ENCODE peak calls at places on chromosomes 11 and 22, in six cellular contexts. Z is tibial nerve; V is lower lobe of right lung; T is CD8-positive, alpha-beta T cell; Q is brain microvascular endothelial cell; X is fibroblast of lung. D is an unnamed sample.

GRCh38 chr22:50146440-50147228 is 23.9 kb upstream of the PANX2 start:
- DNase-seq in X (peak), Z (peak), Q (peak), V (peak), T (no peak), D (peak)

GRCh38 chr11:19779740-19780139 is 67.1 kb downstream of the NAV2 start:
- DNase-seq in V (no peak), X (no peak), Z (no peak), Q (no peak), T (no peak), D (no peak)

GRCh38 chr11:134562176-134562575 is 150.1 kb upstream of the B3GAT1 start:
- DNase-seq in Q (no peak), V (no peak), Z (no peak), X (no peak), T (no peak), D (no peak)

GRCh38 chr11:8290122-8290810 is 26.6 kb upstream of the LMO1 start:
- DNase-seq in T (no peak), Z (no peak), V (no peak), X (no peak), Q (no peak), D (no peak)

GRCh38 chr11:59157433-59157832 is 14.5 kb upstream of the DTX4 start:
- DNase-seq in T (no peak), X (no peak), Q (no peak), Z (no peak), V (no peak), D (no peak)

GRCh38 chr22:39148727-39149535 is 3.5 kb downstream of the CBX7 start:
- DNase-seq in V (no peak), X (no peak), Q (no peak), T (peak), Z (peak), D (peak)

GRCh38 chr11:75850787-75851186 is 35.8 kb downstream of the UVRAG start:
- DNase-seq in X (no peak), V (no peak), T (no peak), Z (no peak), Q (no peak), D (no peak)

GRCh38 chr11:68092411-68092810 is 28.8 kb downstream of the CHKA start:
- DNase-seq in Z (no peak), X (no peak), T (no peak), Q (no peak), V (no peak), D (no peak)

GRCh38 chr11:10155793-10156490 is 138.1 kb downstream of the SBF2 start:
- DNase-seq in X (no peak), V (no peak), Q (no peak), T (no peak), Z (no peak), D (no peak)

GRCh38 chr11:133946541-133947297 is 10.0 kb downstream of the IGSF9B start:
- DNase-seq in V (no peak), Z (no peak), X (no peak), Q (no peak), T (no peak), D (peak)

GRCh38 chr22:46992121-46992731 is 229.8 kb downstream of the TBC1D22A start:
- DNase-seq in Z (no peak), X (no peak), Q (no peak), V (no peak), T (no peak), D (no peak)

GRCh38 chr11:71080239-71081097 is 171.9 kb downstream of the SHANK2 start:
- DNase-seq in X (peak), V (peak), Q (peak), Z (peak), T (peak), D (peak)

GRCh38 chr22:22609271-22609670 is 35.1 kb upstream of the GGTLC2 start:
- DNase-seq in Z (no peak), Q (no peak), V (no peak), X (peak), T (no peak), D (no peak)

GRCh38 chr11:8082391-8083087 is 1.5 kb downstream of the TUB start:
- DNase-seq in T (no peak), Q (no peak), X (no peak), V (no peak), Z (no peak), D (no peak)

GRCh38 chr11:76444384-76445121 is at the start of gene EMSY:
- DNase-seq in X (peak), Z (peak), T (peak), Q (peak), V (peak), D (peak)

GRCh38 chr11:110795124-110795624 is 82.9 kb upstream of the ARHGAP20 start:
- DNase-seq in V (no peak), X (peak), T (no peak), Q (no peak), Z (no peak), D (no peak)

GRCh38 chr22:29030618-29031235 is 30.9 kb downstream of the C22orf31 start:
- DNase-seq in X (peak), Z (peak), V (peak), Q (peak), T (no peak), D (peak)

GRCh38 chr11:66264383-66264782 is 4.1 kb upstream of the RAB1B start:
- DNase-seq in X (no peak), Z (no peak), V (no peak), T (no peak), Q (no peak), D (no peak)

GRCh38 chr11:26953770-26954392 is 40.0 kb upstream of the FIBIN start:
- DNase-seq in Q (peak), Z (no peak), X (peak), V (no peak), T (no peak), D (no peak)

DNA sequence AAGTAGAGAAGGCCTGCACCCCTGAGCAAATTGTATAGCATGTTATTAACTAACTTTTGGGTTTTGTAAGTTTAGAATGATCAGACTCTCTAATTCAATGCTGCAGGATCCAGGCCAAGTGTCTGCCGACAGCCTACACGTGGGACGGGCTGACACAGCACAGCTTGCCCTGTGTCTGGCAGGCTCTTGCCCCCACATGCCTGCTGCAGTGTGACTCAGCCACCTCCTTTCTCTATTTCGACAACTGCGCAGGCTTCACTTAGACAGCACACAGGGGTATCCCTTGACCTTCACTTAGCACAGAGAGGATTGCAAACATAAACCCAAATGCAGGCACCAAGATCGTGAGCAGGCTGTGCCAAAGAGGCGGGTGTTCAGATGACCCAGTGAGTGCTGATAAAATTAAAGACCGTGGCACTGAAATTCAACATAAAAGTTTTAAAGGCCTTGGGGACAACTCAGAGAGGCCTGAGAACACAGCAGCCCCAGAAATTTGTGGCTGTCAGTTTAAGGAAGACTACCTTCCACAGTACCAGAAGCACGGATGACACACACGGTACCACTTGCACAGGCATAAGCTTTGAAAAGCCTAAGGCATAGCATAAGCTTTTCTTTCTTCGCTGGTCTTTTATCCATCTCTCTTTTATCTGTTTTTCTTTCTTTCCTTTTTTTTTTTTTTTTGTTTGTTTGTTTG is 37.8 kb downstream of the SCN3B start:
- DNase-seq in V (no peak), T (no peak), Q (no peak), Z (no peak), X (peak), D (peak)
- H3K27ac ChIP-seq in V (no peak), T (no peak), Q (no peak), Z (no peak), X (no peak), D (peak)

GRCh38 chr11:47587733-47588326 is 1.4 kb downstream of the FAM180B start:
- DNase-seq in X (no peak), Z (peak), V (peak), T (no peak), Q (no peak), D (peak)
- H3K4me3 ChIP-seq in X (no peak), Z (peak), V (peak), T (no peak), Q (no peak), D (no peak)

GRCh38 chr11:788953-789940 is 643 bp downstream of the CEND1 start:
- DNase-seq in Z (no peak), V (no peak), T (no peak), X (no peak), Q (no peak), D (no peak)

GRCh38 chr11:788009-788640 is 1.8 kb downstream of the CEND1 start:
- DNase-seq in T (no peak), X (no peak), V (no peak), Q (no peak), Z (no peak), D (no peak)

GRCh38 chr11:790721-791564 is 1.1 kb upstream of the CEND1 start:
- DNase-seq in Q (no peak), T (no peak), V (no peak), X (peak), Z (no peak), D (no peak)

GRCh38 chr11:791658-792534 is 2.0 kb upstream of the CEND1 start:
- DNase-seq in Z (no peak), T (no peak), V (no peak), X (no peak), Q (no peak), D (no peak)

DNA sequence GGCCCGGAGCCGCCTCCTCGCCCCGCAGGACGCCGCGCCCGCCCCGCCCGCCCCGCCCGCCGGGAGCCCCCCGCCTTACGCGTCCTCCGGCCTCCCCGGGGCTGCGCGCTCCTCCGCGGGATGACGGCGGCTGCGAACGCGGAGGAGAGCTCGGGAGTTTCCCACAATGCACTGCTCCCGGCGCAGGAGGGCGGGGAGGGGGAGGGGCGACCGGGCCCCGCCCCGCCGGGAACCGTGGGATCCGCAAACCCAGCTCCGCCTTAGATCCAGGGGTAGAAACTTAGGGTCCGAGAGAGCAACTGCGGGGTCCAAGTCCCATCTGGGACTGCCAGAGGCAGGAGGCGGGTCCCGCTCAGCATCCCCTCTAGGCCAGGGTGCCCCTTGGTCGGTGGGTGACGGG is at the start of gene CEND1:
- DNase-seq in X (peak), Z (no peak), V (no peak), T (peak), Q (no peak), D (no peak)
- H3K27ac ChIP-seq in X (no peak), Z (no peak), V (no peak), T (no peak), Q (no peak), D (no peak)

DNA sequence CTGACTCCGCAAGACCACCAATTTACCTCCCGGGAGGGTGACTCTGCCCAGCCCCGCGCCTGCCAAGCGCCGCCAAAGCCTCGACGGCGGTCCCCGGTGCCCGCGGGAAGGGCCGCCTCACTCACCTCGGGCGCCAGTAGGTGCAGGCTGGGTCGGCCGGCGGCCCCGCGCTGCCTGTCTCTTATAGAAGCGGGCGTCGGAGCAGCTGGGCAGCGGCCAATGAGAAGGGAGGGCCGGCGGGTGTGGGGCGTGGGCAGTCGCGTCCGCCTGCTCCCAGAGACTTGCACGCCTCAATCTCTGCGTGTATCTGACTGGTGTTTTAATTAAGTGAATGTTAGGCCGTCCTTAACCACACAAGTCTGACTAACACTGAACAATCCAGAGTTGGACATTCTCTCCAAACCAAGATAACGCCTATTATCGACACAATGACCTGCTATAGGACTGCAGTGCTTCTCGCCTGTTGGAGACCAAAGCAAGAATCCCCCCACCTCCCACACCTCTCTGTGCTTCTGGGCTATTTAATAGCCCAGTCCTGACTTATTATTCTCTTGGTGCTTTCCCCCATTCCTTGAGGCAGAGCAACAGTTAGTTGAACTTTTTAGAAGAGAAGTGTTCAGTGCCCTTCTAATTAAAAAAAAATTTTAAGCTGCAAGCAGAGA is at the start of gene TPH1:
- DNase-seq in V (peak), X (peak), Z (no peak), T (no peak), Q (peak), D (peak)
- H3K4me3 ChIP-seq in V (no peak), X (no peak), Z (peak), T (no peak), Q (peak), D (peak)

DNA sequence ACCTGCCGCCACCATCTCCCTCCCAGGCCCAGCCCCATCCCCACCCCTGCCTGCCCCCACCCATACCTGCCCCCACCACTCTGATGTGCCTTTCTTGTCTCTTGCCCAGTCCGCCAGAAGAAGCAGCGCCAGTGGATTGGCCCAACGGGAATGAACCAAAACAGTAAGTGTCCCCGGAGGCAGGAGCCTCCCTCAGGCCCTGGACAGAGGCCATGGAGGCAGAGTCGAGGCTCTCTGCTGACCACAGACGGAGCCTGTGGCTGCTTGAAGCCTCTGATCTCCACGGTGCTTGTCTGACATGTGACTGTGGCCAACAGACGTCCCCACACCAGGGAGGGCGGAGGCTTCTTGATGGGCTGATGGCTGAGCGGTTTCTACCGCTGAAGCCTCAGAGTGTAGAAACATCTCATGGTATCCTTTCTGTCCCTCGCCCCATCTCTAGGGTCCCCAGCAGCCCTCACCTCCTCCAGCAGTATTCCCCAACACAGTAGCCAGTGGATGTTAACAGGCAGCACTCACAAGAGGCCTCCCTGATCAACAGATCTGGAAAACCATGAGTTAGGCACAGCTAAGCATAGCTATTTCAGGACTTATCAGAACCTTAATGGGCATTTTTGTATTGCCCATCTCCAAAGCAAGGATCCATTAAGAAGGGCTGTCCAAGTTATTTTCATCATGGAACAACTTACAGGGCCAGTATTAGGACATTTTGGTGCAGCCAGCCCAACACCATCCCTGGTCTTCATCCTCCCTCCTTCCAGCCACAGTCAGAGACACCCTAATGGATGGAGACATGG is 21.7 kb downstream of the CD5 start:
- DNase-seq in T (no peak), Z (no peak), V (no peak), Q (no peak), X (no peak), D (no peak)
- H3K27ac ChIP-seq in T (no peak), Z (no peak), V (no peak), Q (no peak), X (no peak), D (no peak)

DNA sequence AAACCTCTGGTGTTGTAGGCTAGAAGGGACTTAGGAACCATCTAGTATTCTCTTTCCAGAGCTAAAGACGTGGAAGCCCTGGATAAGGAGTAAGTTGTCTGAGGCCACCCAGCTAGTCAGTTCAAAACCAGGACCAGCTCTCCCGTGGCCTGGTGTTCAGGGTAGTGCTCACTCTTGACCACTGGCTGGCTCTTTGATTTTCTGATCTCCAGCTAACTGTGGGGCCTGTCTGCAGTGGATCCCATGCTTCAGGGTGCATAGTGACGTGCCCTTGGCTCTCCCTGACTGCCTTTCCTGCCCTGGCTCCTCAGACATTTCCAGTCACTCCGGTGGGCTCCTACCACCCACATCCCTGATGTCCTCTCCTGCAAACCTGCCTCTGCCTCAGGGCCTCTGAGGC is 1.3 kb downstream of the CLMP start:
- DNase-seq in V (no peak), T (no peak), Z (no peak), X (no peak), Q (no peak), D (no peak)
- H3K4me3 ChIP-seq in V (peak), T (no peak), Z (peak), X (peak), Q (peak), D (peak)

DNA sequence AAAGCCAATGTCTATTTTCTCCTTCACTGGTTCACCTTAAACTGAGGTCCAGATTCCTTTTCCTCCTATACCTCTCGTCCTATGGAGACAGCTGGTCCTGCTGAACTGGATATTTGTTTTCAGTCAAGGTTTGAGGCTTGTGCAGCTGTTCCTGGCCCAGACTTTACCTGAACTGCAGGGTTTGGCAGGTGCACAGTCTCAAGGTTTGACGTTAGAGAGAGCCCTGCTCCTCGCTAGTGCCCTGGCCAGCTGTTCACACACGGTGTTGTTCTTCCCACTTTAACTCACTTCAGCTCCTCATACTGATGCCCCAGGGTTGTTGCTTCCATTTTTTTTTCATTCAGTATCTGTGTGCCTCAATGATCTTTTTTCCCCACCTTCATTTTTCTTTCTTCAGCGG is 74.0 kb upstream of the TTC12 start:
- DNase-seq in T (no peak), Q (no peak), X (no peak), V (no peak), Z (no peak), D (no peak)
- H3K27ac ChIP-seq in T (no peak), Q (no peak), X (no peak), V (no peak), Z (no peak), D (no peak)

GRCh38 chr22:27797793-27798525 is 3.6 kb downstream of the MN1 start:
- DNase-seq in T (no peak), Q (no peak), Z (no peak), V (no peak), X (no peak), D (no peak)
- H3K4me3 ChIP-seq in T (no peak), Q (peak), Z (no peak), V (peak), X (no peak), D (peak)